ENCODE peak calls at places on chromosome 19, in eight cellular contexts. K is left ventricle myocardium inferior, B is MCF 10A, J is right lobe of liver, M is lower lobe of right lung, N is progenitor cell of endocrine pancreas, P is natural killer cell, C is epithelial cell of esophagus. Q is an unnamed sample.

GRCh38 chr19:5495792-5496191 is 40.6 kb downstream of the ZNRF4 start:
- DNase-seq in K (no peak), B (no peak), J (no peak), M (no peak), N (no peak), P (no peak), C (no peak), Q (no peak)

GRCh38 chr19:5126498-5127223 is 157.7 kb downstream of the KDM4B start:
- DNase-seq in K (no peak), B (no peak), J (no peak), M (no peak), N (no peak), P (peak), C (no peak), Q (no peak)

GRCh38 chr19:42419309-42419708 is 7.9 kb downstream of the LIPE start:
- DNase-seq in K (peak), B (no peak), J (no peak), M (no peak), N (no peak), P (no peak), C (no peak), Q (no peak)

GRCh38 chr19:48308695-48309586 is 16.4 kb upstream of the EMP3 start:
- DNase-seq in K (no peak), B (no peak), J (no peak), M (no peak), N (no peak), P (no peak), C (peak), Q (no peak)

GRCh38 chr19:38739440-38740251 is 4.6 kb downstream of the CAPN12 start:
- DNase-seq in K (no peak), B (no peak), J (no peak), M (peak), N (no peak), P (no peak), C (no peak), Q (no peak)

GRCh38 chr19:7673995-7674667 is 2.8 kb upstream of the MCEMP1 start:
- DNase-seq in K (peak), B (peak), J (peak), M (peak), N (no peak), P (no peak), C (peak), Q (peak)

GRCh38 chr19:3868770-3869456 is at the start of gene ZFR2:
- DNase-seq in K (no peak), B (no peak), J (no peak), M (no peak), N (peak), P (peak), C (no peak), Q (peak)

GRCh38 chr19:15291666-15292065 is 40.7 kb downstream of the BRD4 start:
- DNase-seq in K (no peak), B (no peak), J (no peak), M (no peak), N (no peak), P (no peak), C (peak), Q (no peak)

GRCh38 chr19:38617764-38618589 is at the start of gene MAP4K1:
- DNase-seq in K (peak), B (peak), J (peak), M (peak), N (no peak), P (peak), C (peak), Q (no peak)

DNA sequence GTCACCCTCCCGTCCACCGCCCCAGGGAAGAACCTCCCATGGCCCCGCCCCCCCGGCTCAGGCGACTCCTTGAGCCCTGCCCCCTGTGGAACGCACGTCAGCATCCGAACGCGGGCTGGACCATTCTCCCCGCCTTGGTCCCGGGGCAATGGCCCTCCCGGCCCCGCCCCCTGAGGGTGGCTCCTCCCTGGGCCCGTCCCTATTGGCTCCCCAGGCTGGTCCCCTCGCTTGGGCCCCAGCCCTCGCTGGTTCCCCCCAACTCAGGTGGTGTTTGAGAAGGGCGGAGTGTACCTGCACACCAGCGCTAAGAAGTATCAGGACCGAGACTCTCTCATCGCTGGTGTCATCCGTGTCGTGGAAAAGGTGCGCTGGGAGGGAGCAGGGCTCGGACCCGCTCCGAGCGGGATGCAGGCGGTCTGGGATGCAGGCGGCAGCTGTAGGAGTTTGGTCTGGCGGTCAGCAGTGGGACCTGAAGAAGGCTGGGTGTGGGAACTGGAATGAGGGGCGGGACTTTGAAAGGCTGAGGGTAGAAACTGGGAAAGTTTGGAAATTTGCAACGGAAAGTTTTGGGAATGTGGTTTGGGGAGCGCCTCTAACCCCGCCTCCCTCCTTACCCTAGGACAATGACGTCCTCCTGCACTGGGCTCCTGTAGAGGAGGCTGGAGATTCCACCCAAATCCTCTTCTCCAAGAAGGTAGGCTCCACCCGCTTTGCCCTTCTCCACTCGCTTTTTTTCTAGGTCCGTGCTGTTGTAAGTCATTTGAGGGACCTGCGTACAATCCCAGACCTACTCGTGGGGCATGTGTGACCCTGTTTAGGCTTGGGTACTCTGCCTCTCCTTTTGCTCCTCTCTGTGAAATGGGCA is 609 bp downstream of the TBC1D17 start:
- DNase-seq in K (peak), B (peak), J (peak), M (peak), N (peak), P (peak), C (peak), Q (peak)
- TF ChIP-seq CTCF in K (no peak), B (no peak), J (no peak), M (no peak), N (no peak), P (no peak), C (no peak), Q (no peak)

DNA sequence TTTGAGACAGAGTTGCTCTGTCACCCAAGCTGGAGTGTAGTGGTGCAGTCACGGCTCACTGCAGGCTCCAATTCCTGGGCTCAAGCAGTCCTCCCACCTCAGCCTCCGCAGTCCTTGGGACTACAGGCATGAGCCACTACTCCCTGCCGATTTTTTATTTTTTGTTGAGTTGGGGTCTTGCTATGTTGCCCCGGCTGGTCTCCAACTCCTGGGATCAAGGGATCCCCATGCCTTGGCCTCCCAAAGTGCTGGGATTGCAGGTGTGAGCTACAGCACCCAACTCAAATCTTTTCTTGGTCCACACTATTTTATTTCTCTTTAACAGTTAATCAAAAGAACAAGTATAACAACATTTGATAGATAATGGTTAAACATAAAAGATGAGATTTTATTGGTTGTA is 7.5 kb downstream of the CCNE1 start:
- DNase-seq in K (no peak), B (no peak), J (no peak), M (peak), N (no peak), P (no peak), C (no peak), Q (no peak)
- TF ChIP-seq CTCF in K (no peak), B (no peak), J (no peak), M (no peak), N (no peak), P (no peak), C (no peak), Q (no peak)

GRCh38 chr19:13459351-13459750 is 46.9 kb downstream of the CACNA1A start:
- DNase-seq in K (no peak), B (no peak), J (no peak), M (no peak), N (no peak), P (no peak), C (no peak), Q (peak)
- TF ChIP-seq CTCF in K (no peak), B (no peak), J (no peak), M (no peak), N (no peak), P (no peak), C (no peak), Q (no peak)

DNA sequence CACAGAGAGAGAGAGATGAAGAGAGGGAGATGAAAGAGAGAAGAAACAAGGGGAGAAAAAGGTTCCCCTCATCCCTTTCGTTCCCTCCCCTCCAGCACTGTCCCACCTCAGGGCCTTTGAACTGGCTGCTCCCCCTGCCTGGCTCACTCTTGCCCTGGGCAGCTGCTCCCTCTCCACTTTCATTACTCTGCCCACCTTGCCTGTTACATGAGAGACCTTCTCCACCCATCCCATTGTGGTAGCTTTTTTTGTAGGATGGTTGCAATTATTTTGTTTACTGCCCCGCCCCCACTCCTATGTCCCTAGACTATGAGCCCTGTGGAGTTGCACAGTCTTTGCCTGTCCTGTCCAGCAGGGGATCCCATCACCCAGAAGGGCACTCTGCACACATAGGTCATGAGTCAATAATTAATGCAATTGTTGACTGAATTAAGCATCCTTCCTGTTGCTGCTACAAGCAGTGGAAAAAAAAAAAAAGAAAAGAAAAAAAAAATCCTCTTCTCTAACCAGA is 14.1 kb downstream of the C19orf81 start:
- DNase-seq in K (no peak), B (no peak), J (no peak), M (no peak), N (no peak), P (no peak), C (no peak), Q (no peak)
- TF ChIP-seq CTCF in K (no peak), B (no peak), J (no peak), M (no peak), N (peak), P (no peak), C (no peak), Q (peak)

GRCh38 chr19:49637865-49638350 is 2.0 kb downstream of the RRAS start:
- DNase-seq in K (peak), B (peak), J (peak), M (peak), N (no peak), P (no peak), C (peak), Q (no peak)

GRCh38 chr19:49636230-49636932 is 3.6 kb downstream of the RRAS start:
- DNase-seq in K (no peak), B (no peak), J (peak), M (no peak), N (no peak), P (no peak), C (no peak), Q (no peak)

GRCh38 chr19:49632576-49632975 is 7.4 kb downstream of the RRAS start:
- DNase-seq in K (no peak), B (no peak), J (no peak), M (no peak), N (no peak), P (no peak), C (no peak), Q (no peak)

GRCh38 chr19:49638360-49638759 is 1.6 kb downstream of the RRAS start:
- DNase-seq in K (no peak), B (peak), J (no peak), M (no peak), N (no peak), P (no peak), C (no peak), Q (no peak)

GRCh38 chr19:49635530-49636229 is 4.3 kb downstream of the RRAS start:
- DNase-seq in K (no peak), B (peak), J (peak), M (no peak), N (no peak), P (no peak), C (no peak), Q (no peak)
- TF ChIP-seq CTCF in K (no peak), B (no peak), J (no peak), M (peak), N (no peak), P (no peak), C (peak), Q (no peak)

DNA sequence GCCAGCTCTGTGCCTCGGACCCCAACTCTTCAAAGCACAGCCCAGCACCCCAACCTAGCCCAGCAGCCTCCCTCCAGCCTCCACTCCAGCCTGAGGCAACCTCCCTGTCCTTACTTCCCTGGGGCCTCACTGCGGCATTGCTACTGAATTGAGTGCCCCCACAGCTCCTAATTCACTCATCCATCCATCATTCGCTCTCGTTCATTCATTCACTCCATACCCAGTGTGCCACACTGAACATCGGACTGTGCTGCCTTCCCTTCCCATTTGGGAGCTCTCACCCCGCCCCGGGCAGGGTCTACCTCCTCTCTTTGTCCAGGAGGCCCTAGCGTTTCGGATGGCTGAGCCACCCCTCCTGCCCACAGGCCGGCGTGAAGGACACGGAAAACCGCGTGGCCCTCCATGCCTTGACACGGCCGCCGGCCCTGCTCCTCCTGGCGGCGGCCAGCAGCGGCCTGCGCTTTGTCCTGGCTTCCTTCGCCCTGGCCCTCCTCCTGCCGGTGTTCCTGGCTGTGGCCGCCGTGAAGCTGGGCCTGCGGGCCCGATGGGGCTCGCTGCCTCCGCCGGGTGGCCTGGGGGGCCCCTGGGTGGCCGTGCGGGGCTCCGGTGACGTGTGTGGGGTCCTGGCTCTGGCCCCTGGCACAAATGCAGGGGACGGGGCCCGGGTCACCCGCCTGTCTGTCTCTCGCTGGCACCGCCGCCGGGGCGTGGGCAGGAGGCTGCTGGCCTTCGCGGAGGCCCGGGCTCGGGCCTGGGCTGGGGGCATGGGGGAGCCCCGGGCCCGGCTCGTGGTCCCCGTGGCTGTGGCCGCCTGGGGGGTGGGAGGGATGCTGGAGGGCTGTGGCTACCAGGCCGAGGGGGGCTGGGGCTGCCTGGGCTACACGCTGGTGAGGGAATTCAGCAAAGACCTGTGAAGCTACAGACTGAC is 1.3 kb downstream of the NAT14 start:
- DNase-seq in K (no peak), B (peak), J (no peak), M (no peak), N (no peak), P (no peak), C (no peak), Q (no peak)
- TF ChIP-seq CTCF in K (peak), B (no peak), J (no peak), M (no peak), N (no peak), P (no peak), C (no peak), Q (no peak)

DNA sequence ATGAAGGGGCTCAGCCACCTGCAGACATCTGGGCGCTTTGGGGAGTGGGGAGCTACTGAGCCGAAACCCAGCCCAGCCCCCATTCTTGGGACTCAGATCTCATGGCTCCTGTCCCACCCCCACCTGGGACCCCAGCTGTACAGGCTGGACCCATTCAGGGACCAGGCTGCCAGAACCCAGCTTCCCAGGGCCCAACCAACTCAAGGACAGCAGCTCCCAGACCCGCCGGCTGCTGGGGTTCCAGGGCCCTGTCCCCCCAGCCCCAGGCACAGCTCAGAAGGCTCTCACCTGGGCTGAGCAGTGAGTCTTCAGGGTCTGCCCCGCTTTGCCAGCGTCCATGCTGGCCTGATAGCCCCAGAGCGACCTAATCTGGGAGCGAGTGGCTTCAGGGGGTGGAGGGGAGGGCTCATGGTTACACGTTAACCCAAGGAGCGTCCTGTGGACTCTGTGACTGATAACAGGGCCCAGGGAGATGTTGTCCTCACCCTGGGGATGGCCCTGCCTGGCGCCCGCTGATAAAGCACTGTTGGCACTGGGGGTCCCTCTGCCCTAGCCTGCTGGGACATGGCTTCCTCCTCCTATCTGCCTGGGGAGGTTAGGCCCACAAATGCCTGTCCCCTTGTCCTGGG is at the start of gene TMEM86B:
- DNase-seq in K (no peak), B (no peak), J (peak), M (no peak), N (no peak), P (no peak), C (no peak), Q (no peak)
- TF ChIP-seq CTCF in K (no peak), B (no peak), J (no peak), M (no peak), N (no peak), P (no peak), C (no peak), Q (no peak)

DNA sequence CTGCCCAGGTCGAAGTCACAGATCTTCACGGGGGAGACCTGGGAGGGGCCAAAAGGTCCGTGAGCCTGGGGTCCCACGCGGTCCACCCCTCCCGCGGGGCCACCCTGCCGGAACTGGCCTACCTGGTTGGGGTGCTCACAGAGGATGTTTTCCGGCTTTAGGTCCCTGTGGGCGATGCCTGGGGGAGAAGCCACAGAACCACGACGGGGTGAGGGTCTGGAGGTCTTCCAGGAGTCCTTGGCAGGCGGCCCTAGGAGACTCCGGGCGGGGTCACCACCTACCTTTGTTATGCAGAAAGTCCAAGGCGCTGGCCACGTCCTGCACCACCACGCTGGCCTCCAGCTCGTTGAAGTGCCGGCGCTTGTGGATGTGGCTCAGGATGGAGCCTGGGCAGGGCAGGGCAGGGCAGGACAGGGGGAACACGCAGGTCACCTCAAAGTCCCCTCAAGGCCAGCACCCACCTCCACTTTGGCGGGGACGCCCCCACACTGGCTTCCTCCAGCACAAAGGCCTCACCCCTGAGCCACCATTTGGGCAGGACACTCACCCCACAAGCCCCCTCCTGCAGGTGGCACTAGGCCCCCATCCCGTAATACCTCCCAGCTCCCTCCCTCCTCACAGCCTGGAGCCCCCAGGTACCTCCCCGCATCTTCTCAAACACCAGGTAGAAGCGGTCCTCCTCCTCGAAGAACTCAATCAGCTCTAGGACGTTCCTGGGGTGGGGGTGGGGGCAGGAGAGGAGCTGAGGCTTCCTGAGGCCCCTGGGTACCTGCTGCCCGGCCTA is 8.4 kb downstream of the MKNK2 start:
- DNase-seq in K (no peak), B (peak), J (peak), M (peak), N (no peak), P (no peak), C (no peak), Q (no peak)
- TF ChIP-seq CTCF in K (no peak), B (no peak), J (no peak), M (no peak), N (no peak), P (no peak), C (no peak), Q (no peak)

GRCh38 chr19:55676384-55676783 is 1.4 kb downstream of the EPN1 start:
- DNase-seq in K (no peak), B (no peak), J (no peak), M (no peak), N (no peak), P (no peak), C (peak), Q (no peak)
- TF ChIP-seq CTCF in K (no peak), B (no peak), J (peak), M (no peak), N (no peak), P (no peak), C (peak), Q (no peak)

GRCh38 chr19:34274284-34274826 is 20.0 kb downstream of the GARRE1 start:
- DNase-seq in K (no peak), B (no peak), J (no peak), M (no peak), N (no peak), P (no peak), C (no peak), Q (no peak)
- TF ChIP-seq CTCF in K (no peak), B (no peak), J (no peak), M (no peak), N (no peak), P (no peak), C (no peak), Q (no peak)

Q was measured in neural crest cell.